ENCODE peak calls at places on chromosomes 2 and 18, in four cellular contexts. F, X, B and Q are unnamed samples. For H3K4me1, the result is how much of the 10 kb centered on the place peaks cover.

GRCh38 chr18:36012891-36013290 is 40.4 kb downstream of the RMP24 start:
- DNase-seq in F (no peak), X (no peak), B (no peak), Q (no peak)

GRCh38 chr2:241010531-241011295 is 12.3 kb downstream of the SNED1 start:
- DNase-seq in F (no peak), X (no peak), B (no peak), Q (no peak)

GRCh38 chr2:42456126-42456839 is 37.5 kb downstream of the KCNG3 start:
- DNase-seq in F (no peak), X (no peak), B (no peak), Q (no peak)

GRCh38 chr2:186060744-186061143 is 322.1 kb downstream of the FSIP2 start:
- DNase-seq in F (no peak), X (no peak), B (no peak), Q (no peak)

GRCh38 chr18:13563390-13563805 is 163.0 kb downstream of the FAM210A start:
- DNase-seq in F (no peak), X (no peak), B (no peak), Q (no peak)

GRCh38 chr2:36655456-36655855 is 41.1 kb upstream of the VIT start:
- DNase-seq in F (no peak), X (no peak), B (no peak), Q (no peak)

GRCh38 chr18:13587477-13587876 is 138.9 kb downstream of the FAM210A start:
- DNase-seq in F (no peak), X (no peak), B (no peak), Q (no peak)

GRCh38 chr18:44839239-44839666 is 158.6 kb downstream of the SETBP1 start:
- DNase-seq in F (peak), X (peak), B (peak), Q (peak)

GRCh38 chr2:37711831-37712230 is 40.4 kb upstream of the CDC42EP3 start:
- DNase-seq in F (no peak), X (no peak), B (no peak), Q (no peak)

GRCh38 chr18:48975817-48976649 is 25.3 kb upstream of the SMAD7 start:
- DNase-seq in F (peak), X (peak), B (peak), Q (peak)

GRCh38 chr2:121258066-121258465 is 26.9 kb downstream of the TFCP2L1 start:
- DNase-seq in F (no peak), X (peak), B (no peak), Q (no peak)

DNA sequence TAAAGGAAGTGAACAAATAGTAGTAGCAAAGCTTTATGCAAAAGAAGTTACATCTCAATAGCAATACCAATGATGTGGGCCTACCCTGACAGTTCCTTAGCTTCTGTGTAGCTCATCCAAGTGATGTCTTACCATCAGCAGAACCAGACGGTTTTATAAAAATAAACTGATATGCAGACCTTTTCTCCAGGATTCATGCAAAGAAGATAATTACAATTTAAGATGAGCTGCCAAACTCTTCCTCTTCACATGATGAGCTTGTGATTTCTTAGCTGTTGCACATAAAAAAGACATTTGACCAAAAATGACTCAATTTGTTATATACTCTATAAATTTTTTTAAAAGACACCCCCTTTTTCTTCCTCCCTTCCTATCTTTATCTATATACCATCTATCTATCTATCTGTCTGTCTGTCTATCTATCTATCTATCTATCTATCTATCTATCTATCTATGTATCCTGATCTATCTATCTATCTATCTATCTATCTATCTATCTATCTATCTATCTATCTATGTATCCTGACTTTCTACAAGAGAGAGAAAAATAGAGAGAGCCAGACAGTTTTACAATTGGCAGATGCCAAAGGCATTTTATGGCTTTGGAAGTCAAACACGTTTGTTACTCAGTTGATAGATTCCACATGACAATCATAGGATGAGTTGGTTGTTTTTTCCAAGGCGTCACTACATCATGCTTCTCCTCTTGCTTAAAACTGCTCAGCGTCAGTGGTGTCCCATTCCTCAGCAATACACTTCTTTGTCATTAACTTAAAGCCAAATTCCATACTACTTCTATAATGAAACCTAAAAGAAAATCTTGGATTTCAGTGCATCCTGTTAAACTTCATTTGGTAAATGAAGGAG is 65.9 kb upstream of the ACTR3 start:
- DNase-seq in F (no peak), X (no peak), B (no peak), Q (no peak)
- H3K4me1 ChIP-seq in F (under half), X (under half), B (under half), Q (under half)

GRCh38 chr2:85673736-85674375 is 5.9 kb upstream of the SFTPB start:
- DNase-seq in F (no peak), X (no peak), B (no peak), Q (no peak)
- H3K4me1 ChIP-seq in F (under half), X (under half), B (under half), Q (under half)

DNA sequence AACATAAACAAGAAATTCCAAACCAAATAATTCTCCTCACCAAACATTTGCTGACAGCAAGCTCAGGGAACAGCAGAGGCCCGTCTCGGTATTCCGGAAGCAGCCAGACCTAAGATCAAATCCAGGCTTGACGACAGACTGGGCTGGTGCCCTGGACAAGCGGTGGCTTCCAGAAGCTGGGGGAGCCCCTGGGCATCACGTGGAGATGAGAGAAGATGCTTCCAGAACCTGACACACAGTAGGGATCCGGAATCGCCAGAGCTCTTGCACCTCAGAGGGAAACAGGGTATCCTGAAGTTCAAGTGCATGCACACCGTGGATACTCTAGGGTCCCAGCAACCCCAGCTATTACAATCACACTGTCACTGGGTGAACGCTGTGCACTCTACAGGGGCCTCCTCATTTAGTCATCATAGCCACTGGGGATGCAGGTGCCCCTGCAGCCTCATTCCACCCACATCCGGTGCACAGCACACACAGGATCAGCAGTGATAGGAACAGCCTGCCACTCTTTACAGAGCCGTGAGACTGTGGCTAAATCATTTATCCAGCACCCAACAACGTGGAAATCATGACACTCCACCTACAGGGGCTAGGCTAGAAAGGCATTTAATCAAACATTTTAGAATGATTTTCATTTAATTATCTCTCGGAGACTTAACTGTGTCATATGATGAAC is 102.6 kb downstream of the HDAC4 start:
- DNase-seq in F (peak), X (no peak), B (peak), Q (no peak)
- H3K4me1 ChIP-seq in F (half or more), X (under half), B (under half), Q (under half)

GRCh38 chr2:192243488-192243887 is 48.8 kb upstream of the TMEFF2 start:
- DNase-seq in F (no peak), X (no peak), B (no peak), Q (no peak)
- H3K4me1 ChIP-seq in F (under half), X (under half), B (under half), Q (under half)

DNA sequence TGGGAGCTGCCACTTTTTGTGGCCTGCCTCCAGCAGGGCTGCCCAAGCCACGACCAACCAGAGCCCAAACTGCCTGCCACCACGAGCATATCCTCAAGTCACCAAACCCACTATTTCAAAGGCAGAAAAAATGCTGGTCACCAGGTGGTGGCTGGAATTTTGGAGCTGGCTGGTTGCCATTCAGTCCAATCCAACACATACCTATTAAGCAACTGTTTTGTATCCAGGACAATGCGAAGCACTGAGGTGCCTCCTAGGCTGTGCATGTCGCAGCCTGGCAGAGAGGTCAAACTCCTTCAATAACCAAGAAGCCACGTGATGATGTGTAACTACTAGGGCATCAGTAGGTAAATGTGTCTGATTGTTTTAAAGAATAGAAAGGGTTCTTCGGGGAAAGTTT is 108.3 kb upstream of the PPP1CB start:
- DNase-seq in F (no peak), X (no peak), B (peak), Q (no peak)
- H3K4me1 ChIP-seq in F (under half), X (under half), B (under half), Q (under half)

GRCh38 chr2:191686079-191686478 is 8.1 kb downstream of the NABP1 start:
- DNase-seq in F (no peak), X (no peak), B (no peak), Q (no peak)

GRCh38 chr2:191686658-191687057 is 8.7 kb downstream of the NABP1 start:
- DNase-seq in F (no peak), X (no peak), B (no peak), Q (no peak)

GRCh38 chr2:191690327-191690726 is 12.4 kb downstream of the NABP1 start:
- DNase-seq in F (no peak), X (no peak), B (no peak), Q (no peak)

GRCh38 chr2:191688934-191689695 is 11.2 kb downstream of the NABP1 start:
- DNase-seq in F (no peak), X (peak), B (no peak), Q (peak)

GRCh38 chr2:191687867-191688266 is 9.9 kb downstream of the NABP1 start:
- DNase-seq in F (no peak), X (no peak), B (no peak), Q (no peak)
- H3K4me1 ChIP-seq in F (under half), X (under half), B (under half), Q (under half)

DNA sequence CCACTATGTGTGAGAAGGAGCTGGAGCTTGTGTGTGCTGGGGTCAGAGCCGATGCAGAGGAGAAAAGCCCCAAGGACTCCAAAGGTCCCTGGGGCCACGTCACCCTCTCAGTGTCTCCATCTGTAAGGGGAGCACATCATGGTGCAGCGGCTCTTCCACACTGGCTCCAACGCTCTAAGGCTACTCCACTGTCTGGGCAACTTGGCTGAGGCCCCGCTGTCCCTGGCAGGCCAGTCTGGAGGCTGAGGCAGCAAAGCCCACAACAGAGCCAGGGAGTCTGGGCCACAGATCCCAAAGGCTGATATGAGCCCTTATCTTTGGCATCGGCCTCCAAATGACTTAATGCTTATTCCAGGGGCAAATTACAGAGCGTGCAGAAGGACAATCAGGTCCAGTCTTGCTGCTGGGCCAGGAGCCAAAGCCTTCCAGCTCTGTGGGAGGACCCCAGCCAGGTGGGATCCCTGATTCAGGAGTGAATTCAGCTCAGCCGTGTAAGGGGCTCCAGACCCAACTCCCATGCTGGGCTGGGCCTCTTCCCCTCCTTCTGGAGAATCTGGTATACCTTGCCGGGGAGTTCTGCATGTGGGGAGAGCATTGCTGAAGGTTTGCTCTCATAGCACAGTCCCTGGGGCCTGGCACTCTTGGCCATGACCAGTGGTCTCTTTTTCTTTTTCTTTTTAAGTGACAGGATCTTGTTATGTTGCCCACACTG is 1.8 kb upstream of the DUSP2 start:
- DNase-seq in F (no peak), X (no peak), B (peak), Q (no peak)
- H3K4me1 ChIP-seq in F (under half), X (under half), B (under half), Q (under half)

DNA sequence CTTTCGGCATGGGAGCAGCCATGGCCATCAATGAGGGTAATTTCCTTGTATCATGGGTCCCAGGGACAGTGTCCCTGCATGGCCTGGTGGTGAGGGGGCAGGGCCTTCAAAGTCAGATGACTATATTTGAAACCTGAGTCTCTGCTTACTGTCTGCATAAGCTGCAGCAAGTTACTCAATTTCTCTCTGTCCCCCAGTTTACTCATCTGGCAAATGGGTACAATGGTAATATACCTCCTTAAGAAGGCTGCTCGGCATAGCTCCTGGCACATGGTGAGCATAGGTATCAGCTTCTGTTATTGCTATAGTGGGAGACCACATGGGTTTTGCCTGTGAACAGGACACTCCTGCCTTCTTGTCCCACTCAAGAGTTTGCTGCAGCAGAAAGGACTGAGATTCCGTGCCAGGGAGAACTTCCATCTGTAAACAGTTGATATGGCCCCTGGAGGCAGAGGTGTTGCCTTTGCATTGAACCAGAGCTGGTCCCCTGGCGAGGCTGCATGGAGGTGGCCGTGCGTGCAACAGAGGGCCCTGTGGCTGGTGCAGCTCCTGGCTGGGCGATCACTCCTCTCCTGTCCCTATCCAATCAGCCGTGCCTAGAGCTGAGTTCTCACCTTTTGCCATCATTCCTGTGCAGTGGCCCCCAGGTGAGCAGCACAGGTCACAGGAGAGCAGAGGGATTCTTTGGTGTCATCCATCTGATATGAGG is 22.7 kb upstream of the IGFBP5 start:
- DNase-seq in F (no peak), X (no peak), B (no peak), Q (no peak)
- H3K4me1 ChIP-seq in F (under half), X (under half), B (under half), Q (under half)

DNA sequence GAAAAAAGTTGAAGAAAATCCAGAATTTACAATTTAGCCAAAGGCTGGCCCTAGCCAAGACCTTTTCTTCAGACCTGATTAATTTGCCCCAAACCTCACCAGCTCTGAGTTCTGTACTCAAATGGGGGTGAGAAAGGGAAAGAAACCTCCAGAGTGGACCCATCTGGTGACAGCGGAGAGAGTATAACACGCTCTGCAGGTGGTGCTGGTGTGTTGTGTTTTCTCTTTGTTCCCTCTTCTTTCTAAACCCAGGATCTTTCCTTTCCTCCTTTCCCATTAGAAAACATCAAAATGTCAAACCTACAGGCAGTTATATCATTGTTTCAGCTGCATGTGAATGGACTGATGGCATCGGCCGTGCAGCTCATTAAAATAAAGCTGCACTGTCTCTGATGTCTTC is 253.3 kb upstream of the SP5 start:
- DNase-seq in F (no peak), X (no peak), B (no peak), Q (peak)
- H3K4me1 ChIP-seq in F (under half), X (under half), B (under half), Q (under half)

GRCh38 chr18:24014986-24015896 is 687 bp downstream of the TTC39C start:
- DNase-seq in F (peak), X (peak), B (peak), Q (peak)
- H3K4me1 ChIP-seq in F (under half), X (under half), B (under half), Q (under half)